ENCODE peak calls at places on chromosomes 11 and 22, in four cellular contexts. X is mesothelial cell of epicardium; K is fibroblast of the aortic adventitia; F is CD4-positive, alpha-beta T cell. R is an unnamed sample.

GRCh38 chr11:73566422-73566821 is 31.5 kb downstream of the FAM168A start:
- DNase-seq in X (no peak), K (peak), F (no peak), R (no peak)

GRCh38 chr11:65131895-65132237 is 2.5 kb downstream of the SYVN1 start:
- DNase-seq in X (no peak), K (no peak), F (no peak), R (no peak)

GRCh38 chr11:29937526-29937925 is 79.3 kb downstream of the KCNA4 start:
- DNase-seq in X (no peak), K (no peak), F (no peak), R (no peak)

GRCh38 chr22:17994424-17995108 is 29.8 kb downstream of the MICAL3 start:
- DNase-seq in X (no peak), K (no peak), F (no peak), R (no peak)

GRCh38 chr22:48488149-48488551 is 1339.5 kb downstream of the BRD1 start:
- DNase-seq in X (no peak), K (no peak), F (no peak), R (no peak)

GRCh38 chr11:88543902-88544655 is 206.5 kb upstream of the CTSC start:
- DNase-seq in X (peak), K (peak), F (peak), R (peak)

GRCh38 chr11:76321820-76322524 is 59.0 kb downstream of the THAP12 start:
- DNase-seq in X (no peak), K (no peak), F (no peak), R (no peak)

GRCh38 chr11:118398797-118399564 is 2.4 kb upstream of the ATP5MG start:
- DNase-seq in X (no peak), K (no peak), F (peak), R (no peak)

DNA sequence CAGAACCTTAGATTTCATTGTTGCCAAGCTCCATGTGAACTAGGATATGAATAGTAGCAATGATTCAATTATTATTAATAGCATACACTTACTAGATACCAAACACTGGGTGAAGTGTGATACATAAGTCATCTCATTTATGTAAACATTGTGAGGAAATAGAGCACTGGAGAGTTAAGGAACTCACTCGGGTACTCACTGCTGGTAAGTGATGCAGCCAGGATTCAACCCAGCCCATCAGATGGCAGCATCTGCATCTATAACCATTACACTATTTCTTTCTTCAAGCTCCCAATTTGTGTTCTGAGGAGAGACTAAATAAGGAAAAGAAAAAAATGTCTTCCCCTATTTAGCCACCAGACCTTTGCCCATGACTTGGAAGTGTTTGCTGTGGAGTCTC is 10.2 kb upstream of the ALG8 start:
- DNase-seq in X (no peak), K (peak), F (no peak), R (no peak)
- TF ChIP-seq CTCF in X (no peak), K (peak), F (no peak), R (no peak)

GRCh38 chr11:123033895-123034294 is 28.0 kb downstream of the HSPA8 start:
- DNase-seq in X (no peak), K (no peak), F (no peak), R (no peak)
- TF ChIP-seq CTCF in X (no peak), K (no peak), F (peak), R (no peak)

DNA sequence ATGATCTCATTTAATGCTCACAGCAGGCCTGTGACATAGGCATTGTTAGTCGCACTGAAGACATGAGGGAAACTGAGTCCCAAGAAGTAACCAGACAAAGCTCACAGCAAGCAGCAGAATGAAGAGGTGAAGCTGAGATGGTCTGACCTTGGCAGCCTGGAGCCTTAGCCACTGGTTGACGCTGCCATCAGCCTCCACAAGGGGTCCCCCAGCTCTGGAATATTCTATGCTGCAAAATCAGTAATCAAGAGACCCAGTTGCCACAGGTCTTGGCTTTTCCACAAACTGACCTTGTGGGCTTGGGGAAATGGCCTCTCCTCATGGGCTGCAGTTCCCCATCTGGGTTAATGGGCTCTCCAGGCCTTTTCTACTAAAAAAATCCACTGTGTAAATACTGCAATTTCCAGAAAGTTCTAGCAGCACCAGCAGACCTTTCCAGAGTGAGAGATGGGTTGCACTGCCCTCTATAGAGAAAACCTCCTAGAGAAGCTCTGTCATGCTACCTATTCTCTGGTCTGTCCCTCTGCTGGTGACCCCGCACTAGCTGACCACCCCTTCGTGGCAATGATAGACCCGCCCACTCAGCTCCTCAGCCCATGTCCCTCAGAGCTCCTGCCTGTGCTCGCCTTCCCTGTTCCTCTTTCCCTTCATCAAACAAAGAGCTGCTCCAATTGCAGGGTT is 22.6 kb upstream of the ISX start:
- DNase-seq in X (no peak), K (no peak), F (no peak), R (no peak)
- TF ChIP-seq CTCF in X (no peak), K (no peak), F (no peak), R (no peak)

GRCh38 chr22:46737976-46738641 is at the start of gene CERK:
- DNase-seq in X (peak), K (peak), F (peak), R (peak)

GRCh38 chr22:46738642-46738960 is 549 bp upstream of the CERK start:
- DNase-seq in X (peak), K (no peak), F (no peak), R (no peak)

GRCh38 chr22:46737105-46737975 is 712 bp downstream of the CERK start:
- DNase-seq in X (peak), K (peak), F (peak), R (peak)

GRCh38 chr22:46740910-46741785 is 3.1 kb upstream of the CERK start:
- DNase-seq in X (no peak), K (no peak), F (no peak), R (no peak)

GRCh38 chr22:46738961-46739870 is 1.2 kb upstream of the CERK start:
- DNase-seq in X (peak), K (peak), F (peak), R (no peak)
- TF ChIP-seq CTCF in X (no peak), K (peak), F (peak), R (no peak)

DNA sequence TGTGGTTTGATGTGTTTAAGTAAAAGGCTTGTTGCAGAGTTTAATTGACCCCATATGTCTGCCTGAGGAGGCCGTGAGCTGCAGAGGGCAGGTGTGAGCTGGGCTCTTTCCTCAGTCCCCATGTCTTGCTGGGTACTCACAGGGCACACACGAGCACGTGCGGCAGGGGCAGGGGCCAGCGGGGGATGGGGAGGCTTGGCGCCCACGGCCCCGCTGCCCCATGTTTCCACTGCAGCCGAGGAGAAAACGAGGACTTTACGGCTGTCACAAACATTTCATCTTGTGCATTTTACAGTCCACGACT is 24.7 kb upstream of the CCDC188 start:
- DNase-seq in X (no peak), K (no peak), F (no peak), R (no peak)
- TF ChIP-seq CTCF in X (no peak), K (no peak), F (no peak), R (no peak)

DNA sequence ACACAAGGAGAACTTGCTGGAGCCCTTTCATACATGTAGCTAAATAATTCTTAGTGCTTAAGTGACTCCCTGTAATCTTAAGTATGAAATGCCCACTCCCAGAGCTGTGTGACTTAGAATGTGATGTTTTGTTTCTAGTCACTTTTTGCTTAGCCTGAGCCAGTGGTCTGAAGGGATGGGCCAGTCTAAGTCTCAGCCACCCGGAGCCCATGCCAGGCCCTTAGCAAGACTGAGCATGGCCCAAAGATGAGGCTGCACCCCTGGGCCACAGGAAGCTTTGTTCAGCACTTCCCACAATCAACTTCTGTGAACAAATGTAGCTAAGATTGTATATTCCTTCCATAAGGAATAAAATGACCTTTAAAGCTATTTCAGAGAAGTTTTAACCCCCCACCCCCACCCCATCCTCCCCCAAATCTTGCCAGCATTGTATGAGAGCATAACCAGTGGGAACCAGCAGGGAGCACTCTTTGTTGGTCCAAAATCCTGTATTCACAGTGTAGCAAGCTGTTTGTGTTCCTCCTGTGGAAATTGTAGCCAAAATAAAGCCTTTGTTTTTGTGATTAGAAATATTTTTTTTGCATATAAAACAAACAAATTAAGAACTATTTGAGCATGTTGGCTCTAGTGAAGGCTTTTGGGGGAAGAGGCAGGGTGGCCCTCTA is 73.8 kb upstream of the GAL start:
- DNase-seq in X (no peak), K (peak), F (no peak), R (no peak)
- TF ChIP-seq CTCF in X (no peak), K (peak), F (no peak), R (peak)

DNA sequence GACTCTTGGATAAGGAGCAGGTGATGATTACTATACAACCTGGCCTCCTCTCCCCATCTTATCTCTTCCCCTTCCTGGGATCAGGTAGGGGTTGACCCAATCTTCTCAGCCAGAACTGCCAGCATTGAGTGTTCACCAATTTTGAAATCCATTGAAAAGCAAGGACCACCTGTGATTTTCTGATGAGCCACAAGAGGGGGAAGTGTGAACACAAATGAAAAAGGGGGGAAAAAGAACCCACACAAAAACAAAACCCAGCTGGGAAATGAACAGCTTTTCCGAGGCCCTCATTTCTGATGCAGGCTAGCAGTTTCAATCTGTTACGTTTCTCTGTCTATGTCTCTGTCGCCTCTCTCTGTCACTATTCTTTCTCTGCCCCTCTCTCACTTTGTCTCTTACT is 161.9 kb downstream of the INSC start:
- DNase-seq in X (no peak), K (peak), F (no peak), R (no peak)
- TF ChIP-seq CTCF in X (peak), K (peak), F (no peak), R (peak)